ENCODE peak calls at places on chromosomes 5 and 9, in four cellular contexts. E, K, W and P are unnamed samples.
A peak's percentile ranks its signal among the peaks of the same experiment; 100 is the strongest.

GRCh38 chr5:54996476-54996875 is 11.1 kb upstream of the ESM1 start:
- DNase-seq in E (peak; percentile 59), K (no peak), W (no peak), P (no peak)

GRCh38 chr5:18968966-18969365 is 1019.0 kb downstream of the CDH18 start:
- DNase-seq in E (no peak), K (no peak), W (no peak), P (no peak)

GRCh38 chr5:142840591-142840990 is 70.4 kb downstream of the ARHGAP26 start:
- DNase-seq in E (no peak), K (no peak), W (no peak), P (no peak)

GRCh38 chr5:151772029-151772867 is 494 bp downstream of the G3BP1 start:
- DNase-seq in E (no peak), K (peak; percentile 58), W (peak; percentile 13), P (peak; percentile 55)

GRCh38 chr5:29811914-29812679 is 1381.4 kb upstream of the CDH6 start:
- DNase-seq in E (no peak), K (peak; percentile 28), W (no peak), P (peak; percentile 34)

GRCh38 chr5:139882961-139883539 is 87.4 kb downstream of the PSD2 start:
- DNase-seq in E (no peak), K (peak; percentile 34), W (no peak), P (no peak)

GRCh38 chr5:172903790-172904189 is 55.4 kb upstream of the RPL26L1 start:
- DNase-seq in E (peak; percentile 92), K (peak; percentile 88), W (no peak), P (no peak)

GRCh38 chr9:13450723-13451122 is 171.2 kb upstream of the MPDZ start:
- DNase-seq in E (no peak), K (no peak), W (no peak), P (no peak)

GRCh38 chr5:138569759-138570158 is 5.4 kb downstream of the HSPA9 start:
- DNase-seq in E (no peak), K (no peak), W (no peak), P (no peak)

GRCh38 chr5:119943148-119943547 is 313.8 kb downstream of the FAM170A start:
- DNase-seq in E (peak; percentile 9), K (no peak), W (no peak), P (no peak)

GRCh38 chr9:97900738-97901565 is 21.3 kb downstream of the TRMO start:
- DNase-seq in E (peak; percentile 22), K (peak; percentile 62), W (no peak), P (no peak)

GRCh38 chr5:31678180-31678579 is 39.2 kb downstream of the PDZD2 start:
- DNase-seq in E (no peak), K (no peak), W (no peak), P (no peak)

GRCh38 chr9:135229701-135230385 is 142.4 kb downstream of the OLFM1 start:
- DNase-seq in E (no peak), K (no peak), W (no peak), P (no peak)

GRCh38 chr5:85000671-85001070 is 616.0 kb upstream of the EDIL3 start:
- DNase-seq in E (peak; percentile 6), K (no peak), W (no peak), P (no peak)

GRCh38 chr5:125485003-125485641 is 738.7 kb upstream of the ZNF608 start:
- DNase-seq in E (peak; percentile 90), K (peak; percentile 68), W (no peak), P (no peak)

GRCh38 chr9:35906923-35907699 is 1.1 kb downstream of the HRCT1 start:
- DNase-seq in E (peak; percentile 57), K (peak; percentile 68), W (no peak), P (no peak)

GRCh38 chr9:17695482-17695881 is 116.6 kb downstream of the SH3GL2 start:
- DNase-seq in E (no peak), K (no peak), W (no peak), P (no peak)

GRCh38 chr9:34547960-34548603 is 25.3 kb upstream of the ENHO start:
- DNase-seq in E (peak; percentile 51), K (peak; percentile 87), W (no peak), P (peak; percentile 73)

GRCh38 chr9:130465383-130466096 is 20.8 kb downstream of the ASS1 start:
- DNase-seq in E (no peak), K (no peak), W (no peak), P (no peak)

GRCh38 chr5:118614701-118615475 is 373.5 kb downstream of the DTWD2 start:
- DNase-seq in E (no peak), K (no peak), W (no peak), P (no peak)

GRCh38 chr9:37424686-37425297 is 2.3 kb downstream of the GRHPR start:
- DNase-seq in E (no peak), K (no peak), W (no peak), P (no peak)

GRCh38 chr5:91225848-91226686 is 157.1 kb downstream of the ARRDC3 start:
- DNase-seq in E (no peak), K (peak; percentile 56), W (peak; percentile 13), P (peak; percentile 72)

GRCh38 chr5:67093259-67093658 is 103.3 kb downstream of the CD180 start:
- DNase-seq in E (no peak), K (no peak), W (no peak), P (no peak)

GRCh38 chr5:67095346-67095871 is 101.2 kb downstream of the CD180 start:
- DNase-seq in E (peak; percentile 25), K (peak; percentile 50), W (no peak), P (no peak)

GRCh38 chr5:67092447-67093023 is 104.1 kb downstream of the CD180 start:
- DNase-seq in E (no peak), K (no peak), W (no peak), P (no peak)

GRCh38 chr5:67090593-67090992 is 106.0 kb downstream of the CD180 start:
- DNase-seq in E (no peak), K (no peak), W (no peak), P (no peak)

GRCh38 chr5:67094476-67095300 is 101.9 kb downstream of the CD180 start:
- DNase-seq in E (peak; percentile 66), K (no peak), W (no peak), P (no peak)
- H3K4me3 ChIP-seq in E (no peak overlapping the region), K (no peak overlapping the region), W (no peak overlapping the region), P (no peak overlapping the region)

DNA sequence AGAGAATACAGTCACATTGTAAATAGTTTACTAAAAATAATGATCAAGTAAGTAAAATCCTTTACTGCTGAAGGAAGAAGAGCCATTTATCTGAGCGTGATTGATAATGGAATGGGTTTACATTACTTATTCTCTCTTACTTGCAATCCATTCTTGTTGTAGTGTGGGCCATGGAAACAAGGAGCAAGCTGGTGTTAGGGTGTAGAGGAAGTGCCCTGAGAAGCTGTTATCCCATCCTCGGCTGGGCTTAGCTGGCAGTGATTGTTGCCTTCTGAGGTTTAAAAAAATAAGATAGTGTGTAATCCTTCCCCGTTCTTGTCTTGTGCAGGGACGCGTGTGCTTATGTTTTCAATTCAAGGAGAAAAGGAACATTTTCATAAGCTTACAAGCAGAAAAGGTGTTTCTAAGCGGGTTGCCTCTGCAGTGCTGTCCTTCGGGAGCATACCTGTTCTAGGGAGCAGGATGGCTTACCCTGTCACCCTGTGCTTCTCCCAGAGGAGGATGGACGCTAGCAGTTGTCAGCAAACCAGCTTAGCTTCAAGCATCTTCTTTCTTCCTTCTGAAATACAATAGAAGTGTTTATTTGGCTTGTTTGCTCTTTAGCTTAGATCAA is 188.3 kb downstream of the ARHGEF28 start:
- DNase-seq in E (no peak), K (no peak), W (no peak), P (no peak)
- H3K4me3 ChIP-seq in E (no peak overlapping the region), K (no peak overlapping the region), W (no peak overlapping the region), P (peak overlapping the region; percentile 22)

DNA sequence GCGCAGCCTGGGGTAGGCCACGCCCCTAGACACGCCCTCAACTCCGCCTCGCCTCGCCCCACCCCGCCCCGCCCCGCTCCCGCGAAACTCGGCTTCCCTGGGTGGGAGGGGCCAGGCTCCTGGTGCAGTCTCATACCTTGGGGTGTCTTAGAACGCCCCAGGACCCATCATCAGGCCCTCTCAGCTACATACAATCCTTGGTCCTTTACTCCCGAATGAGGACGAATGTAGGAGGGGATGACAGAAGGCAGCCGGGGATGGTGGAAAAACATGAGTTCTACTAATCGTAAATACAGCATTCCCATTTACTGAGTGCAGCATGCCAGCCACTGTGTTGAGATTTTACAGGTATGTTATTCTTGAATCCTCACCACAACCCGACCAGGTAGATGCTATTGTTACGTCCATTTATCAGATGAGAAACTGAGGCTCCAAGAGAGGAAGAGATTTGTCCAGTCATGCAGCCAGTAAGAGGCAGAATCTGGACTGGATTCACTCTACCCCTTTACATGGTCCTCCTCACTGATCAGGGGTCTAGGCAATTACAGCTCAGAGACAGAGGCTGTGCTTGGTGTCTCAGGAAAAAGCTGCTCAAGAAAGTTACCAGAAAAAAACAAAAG is 6.8 kb downstream of the SH2D3C start:
- DNase-seq in E (no peak), K (no peak), W (no peak), P (no peak)
- H3K4me3 ChIP-seq in E (peak overlapping the region; percentile 56), K (no peak overlapping the region), W (peak overlapping the region; percentile 65), P (peak overlapping the region; percentile 48)

GRCh38 chr9:636931-637591 is 204.4 kb upstream of the DMRT1 start:
- DNase-seq in E (no peak), K (no peak), W (no peak), P (no peak)
- H3K4me3 ChIP-seq in E (no peak overlapping the region), K (no peak overlapping the region), W (no peak overlapping the region), P (no peak overlapping the region)

GRCh38 chr9:27308691-27309390 is 11.9 kb upstream of the EQTN start:
- DNase-seq in E (no peak), K (no peak), W (no peak), P (no peak)
- H3K4me3 ChIP-seq in E (no peak overlapping the region), K (no peak overlapping the region), W (no peak overlapping the region), P (no peak overlapping the region)

DNA sequence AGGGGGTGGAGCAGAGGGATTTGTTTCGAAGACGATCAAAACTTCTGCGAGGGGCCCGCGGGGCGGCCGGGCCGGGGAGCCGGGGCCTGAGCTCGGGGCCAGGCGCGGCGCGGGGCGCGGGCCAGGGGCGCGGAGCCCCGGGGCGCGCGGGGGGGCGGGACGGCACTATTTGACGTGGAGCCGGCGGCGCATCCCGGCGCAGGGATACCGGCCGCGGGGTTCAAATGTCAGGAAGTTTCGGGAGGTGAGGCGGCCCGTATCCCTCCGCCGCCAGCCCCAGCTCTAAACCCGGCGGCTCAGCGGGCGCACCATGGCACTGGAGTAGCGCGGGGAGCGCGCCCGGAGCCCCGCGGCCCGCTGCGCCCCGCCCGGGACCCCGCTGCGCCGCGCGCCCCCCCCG is at the start of gene LMX1B:
- DNase-seq in E (no peak), K (no peak), W (no peak), P (peak; percentile 80)
- H3K4me3 ChIP-seq in E (no peak within 1 kb of the TSS), K (no peak within 1 kb of the TSS), W (peak within 1 kb of the TSS; percentile 37), P (peak within 1 kb of the TSS; percentile 65)